ENCODE peak calls at places on chromosomes 4 and X, in four cellular contexts. J is K562, A is mammary epithelial cell, G is adipocyte. O is an unnamed sample.

GRCh38 chrX:9141496-9141895 is 107.6 kb upstream of the FAM9B start:
- DNase-seq in A (peak; percentile 54), G (no peak), J (no peak), O (no peak)

GRCh38 chr4:141458501-141458900 is 177.9 kb upstream of the IL15 start:
- DNase-seq in A (peak; percentile 88), J (no peak), G (no peak), O (no peak)

GRCh38 chr4:177632481-177632880 is 190.2 kb upstream of the AGA start:
- DNase-seq in A (no peak), J (no peak), G (peak; percentile 3), O (no peak)

GRCh38 chr4:41882622-41883347 is 52.4 kb upstream of the TMEM33 start:
- DNase-seq in G (peak; percentile 70), A (peak; percentile 21), J (peak; percentile 54), O (peak; percentile 93)

GRCh38 chr4:178264001-178264400 is 821.8 kb upstream of the AGA start:
- DNase-seq in J (no peak), A (no peak), G (no peak), O (no peak)

GRCh38 chrX:125202486-125203378 is 116.9 kb upstream of the TEX13C start:
- DNase-seq in A (no peak), G (no peak), J (no peak), O (peak; percentile 37)

GRCh38 chrX:103792916-103793540 is 16.4 kb downstream of the PLP1 start:
- DNase-seq in G (peak; percentile 80), A (peak; percentile 77), J (no peak), O (no peak)

GRCh38 chr4:156832886-156833285 is 138.7 kb downstream of the PDGFC start:
- DNase-seq in J (no peak), G (peak; percentile 19), A (no peak), O (no peak)

GRCh38 chr4:159204566-159204965 is 101.7 kb downstream of the RAPGEF2 start:
- DNase-seq in G (no peak), J (no peak), A (no peak), O (no peak)

GRCh38 chrX:10972731-10973130 is 138.4 kb upstream of the HCCS start:
- DNase-seq in G (peak; percentile 61), J (no peak), A (no peak), O (no peak)

GRCh38 chr4:185580699-185581098 is 45.4 kb upstream of the PDLIM3 start:
- DNase-seq in J (no peak), G (no peak), A (peak; percentile 9), O (no peak)

GRCh38 chr4:95415346-95415771 is 133.4 kb downstream of the UNC5C start:
- DNase-seq in G (peak; percentile 22), J (no peak), A (peak; percentile 59), O (no peak)

DNA sequence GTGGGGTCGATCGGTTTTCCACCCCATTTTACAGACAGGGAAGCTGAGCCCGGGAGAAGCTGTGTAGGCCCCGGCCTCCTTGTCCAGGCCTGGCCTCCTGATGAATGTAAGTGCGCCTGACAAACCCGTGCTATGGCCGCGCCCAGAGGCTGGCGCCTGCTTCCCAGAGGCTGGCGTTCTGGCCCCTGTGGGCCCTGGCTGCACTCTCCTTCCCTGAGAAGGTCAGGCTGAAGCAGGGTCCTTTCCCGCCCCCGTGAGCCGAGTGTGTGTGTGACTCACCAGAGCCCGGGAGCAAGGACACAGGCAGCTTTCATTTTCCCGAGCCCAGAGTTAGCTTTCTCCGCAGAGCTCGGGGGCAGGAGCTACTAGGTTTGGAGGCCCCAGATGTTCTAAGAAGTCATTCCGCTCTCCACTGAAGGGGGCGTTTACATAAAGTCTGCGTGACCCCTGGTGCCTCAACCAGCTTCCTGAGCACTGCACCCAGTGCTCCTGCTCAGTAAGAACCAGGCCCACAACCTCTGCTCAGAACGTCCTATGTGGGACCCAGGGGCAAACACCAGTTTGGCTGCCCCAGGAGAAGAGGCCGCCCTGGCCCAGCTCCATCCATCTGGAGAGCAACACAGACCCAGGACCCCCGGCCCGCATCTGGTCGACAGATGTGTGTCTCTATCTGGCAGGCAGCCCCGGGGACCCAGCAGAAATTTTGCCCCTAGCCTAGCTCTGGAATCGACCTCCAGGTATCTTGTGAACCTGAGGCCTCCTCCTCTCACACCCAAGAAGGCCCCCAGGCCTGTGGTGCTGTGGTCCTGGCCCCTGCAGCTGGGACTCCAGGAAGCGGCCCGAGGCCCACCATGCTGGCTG is 13.6 kb downstream of the UVSSA start:
- DNase-seq in A (no peak), G (peak; percentile 51), J (no peak), O (no peak)
- H3K36me3 ChIP-seq in A (no peaks in the 10 kb centered on the region), G (peaks cover 29% of the 10 kb centered on the region), J (peaks cover 14% of the 10 kb centered on the region), O (no peaks in the 10 kb centered on the region)

GRCh38 chrX:83501540-83501939 is 6.5 kb upstream of the POU3F4 start:
- DNase-seq in A (no peak), J (no peak), G (no peak), O (no peak)
- H3K4me3 ChIP-seq in A (no peak overlapping the region), J (no peak overlapping the region), G (no peak overlapping the region), O (peak overlapping the region; percentile 16)

GRCh38 chr4:25773358-25773757 is 89.4 kb downstream of the SEL1L3 start:
- DNase-seq in G (no peak), A (no peak), J (no peak), O (no peak)
- H3K36me3 ChIP-seq in G (no peaks in the 10 kb centered on the region), A (no peaks in the 10 kb centered on the region), J (peaks cover 7% of the 10 kb centered on the region), O (peaks cover 2% of the 10 kb centered on the region)

DNA sequence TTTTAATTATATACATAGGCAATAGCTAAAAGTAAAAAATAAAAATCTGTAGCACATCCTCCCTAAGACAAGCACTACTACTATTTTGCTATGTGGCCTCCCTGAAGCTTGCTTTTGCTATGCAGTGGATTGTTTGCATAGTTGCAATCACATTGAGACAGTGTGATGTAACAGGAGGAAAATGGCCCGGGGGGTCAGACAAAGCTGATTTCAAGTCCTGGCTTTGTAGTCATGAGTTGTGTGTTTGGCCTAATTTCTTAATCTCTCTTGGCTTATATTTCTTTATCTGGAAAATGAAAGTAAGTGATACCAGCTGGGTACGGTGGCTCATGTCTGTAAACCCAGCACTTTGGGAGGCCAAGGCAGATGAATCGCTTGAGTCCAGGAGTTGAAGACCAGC is 166.6 kb downstream of the LHFPL1 start:
- DNase-seq in A (no peak), G (peak; percentile 85), J (no peak), O (no peak)
- H3K4me3 ChIP-seq in A (no peak overlapping the region), G (no peak overlapping the region), J (no peak overlapping the region), O (no peak overlapping the region)

DNA sequence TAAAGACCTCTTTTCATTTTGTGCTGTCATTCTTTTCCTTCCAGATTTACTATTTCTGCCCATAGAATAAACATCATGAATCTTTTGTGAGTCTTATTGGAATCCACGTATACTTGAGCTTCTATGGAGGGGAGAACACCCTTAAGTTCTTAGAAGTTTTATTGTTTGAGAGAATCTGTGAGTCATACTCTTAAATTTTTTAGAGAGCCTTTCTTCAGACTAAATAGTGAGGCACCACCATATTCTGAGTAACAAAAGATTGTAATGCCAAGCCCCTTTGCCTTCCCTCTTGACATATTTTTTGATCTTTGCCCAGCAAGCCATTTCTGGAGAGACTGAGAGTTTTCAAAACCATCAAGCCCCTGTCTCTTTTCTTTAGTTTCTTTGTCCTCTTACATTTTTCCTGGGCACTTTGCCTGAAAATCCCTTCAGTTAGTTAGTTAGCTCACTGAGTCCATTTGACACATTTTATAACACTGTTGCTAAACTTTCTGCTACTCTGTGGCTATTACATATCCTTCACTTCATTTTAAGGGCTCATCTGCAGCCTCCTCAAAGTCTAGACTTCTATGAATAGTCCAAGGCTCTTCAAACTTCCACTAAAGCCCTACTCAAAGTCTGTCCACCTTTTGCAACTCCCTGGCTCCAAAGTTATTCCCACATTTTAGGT is 65.3 kb upstream of the NDUFC1 start:
- DNase-seq in G (peak; percentile 39), A (peak; percentile 6), J (no peak), O (no peak)
- H3K36me3 ChIP-seq in G (peaks cover 38% of the 10 kb centered on the region), A (peaks cover 27% of the 10 kb centered on the region), J (peaks cover 93% of the 10 kb centered on the region), O (peaks cover 9% of the 10 kb centered on the region)

DNA sequence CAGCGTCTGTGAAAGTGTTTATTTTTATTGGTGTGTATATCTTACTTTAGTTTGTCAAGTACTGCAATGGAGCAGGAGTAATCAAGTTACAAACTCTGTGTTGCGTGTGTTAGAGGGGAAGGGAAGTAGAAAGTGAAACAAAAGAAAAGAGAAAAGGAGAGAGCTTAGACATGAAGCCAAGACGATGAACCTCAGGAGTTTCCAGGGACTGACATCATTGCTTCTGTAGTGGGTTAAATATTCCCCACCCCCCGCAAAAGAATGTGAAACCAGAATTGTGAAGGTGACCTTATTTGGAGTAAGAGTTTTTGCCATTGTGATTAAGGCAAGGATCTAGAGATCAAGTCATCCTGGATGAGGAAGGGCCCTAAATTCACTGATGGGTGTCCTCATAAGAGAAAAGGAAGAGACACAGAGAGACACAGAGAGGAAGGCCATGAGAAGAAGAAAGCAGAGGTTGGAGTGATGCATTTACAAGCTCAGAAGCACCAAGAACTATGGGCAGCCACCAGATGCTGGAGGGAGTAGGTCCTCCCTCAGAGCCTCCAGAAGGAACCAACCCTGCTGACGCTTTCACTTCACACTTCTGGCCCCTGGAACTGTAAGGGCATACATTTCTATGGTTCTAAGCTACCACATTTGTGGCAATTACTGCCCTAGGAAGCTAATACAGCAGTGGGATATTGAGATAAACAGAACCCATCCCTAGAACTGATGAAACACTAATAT is 173.6 kb upstream of the SFRP2 start:
- DNase-seq in J (no peak), G (no peak), A (no peak), O (no peak)
- H3K4me3 ChIP-seq in J (no peak overlapping the region), G (no peak overlapping the region), A (no peak overlapping the region), O (no peak overlapping the region)

GRCh38 chr4:105432438-105432837 is 41.4 kb downstream of the PPA2 start:
- DNase-seq in J (no peak), A (no peak), G (no peak), O (no peak)

GRCh38 chr4:105434940-105435339 is 38.9 kb downstream of the PPA2 start:
- DNase-seq in A (no peak), J (no peak), G (no peak), O (no peak)

GRCh38 chr4:105436414-105436813 is 37.4 kb downstream of the PPA2 start:
- DNase-seq in G (no peak), J (no peak), A (no peak), O (no peak)

DNA sequence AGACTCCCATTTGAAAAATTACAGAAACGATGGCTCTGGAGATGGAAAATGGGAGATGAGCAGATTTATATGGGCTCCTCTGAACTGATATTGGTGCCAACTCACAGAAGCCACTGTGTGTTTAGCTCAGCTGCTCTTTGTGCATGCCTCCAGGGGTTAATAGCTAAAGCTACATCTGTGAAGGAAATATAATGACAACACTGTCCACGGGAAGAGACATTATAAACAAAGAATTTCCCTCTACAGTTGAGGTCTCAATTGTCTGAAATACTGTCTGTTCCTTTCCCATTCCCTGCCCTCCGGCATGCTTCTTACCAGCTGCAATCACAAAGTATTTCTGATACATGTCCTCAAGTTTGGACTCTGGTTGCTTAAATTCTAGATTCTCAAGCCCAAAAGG is 40.4 kb downstream of the PPA2 start:
- DNase-seq in A (no peak), G (no peak), J (no peak), O (no peak)
- H3K36me3 ChIP-seq in A (peaks cover 26% of the 10 kb centered on the region), G (peaks cover 53% of the 10 kb centered on the region), J (peaks cover 52% of the 10 kb centered on the region), O (no peaks in the 10 kb centered on the region)

GRCh38 chr4:56181140-56181950 is 205.9 kb downstream of the AASDH start:
- DNase-seq in A (peak; percentile 34), G (no peak), J (peak; percentile 33), O (no peak)
- H3K4me3 ChIP-seq in A (no peak overlapping the region), G (no peak overlapping the region), J (no peak overlapping the region), O (no peak overlapping the region)